ENCODE peak calls at places on chromosomes 4 and X, in six cellular contexts. S is tibial nerve, H is body of pancreas, Z is suprapubic skin, F is M059J, L is brain microvascular endothelial cell. N is an unnamed sample.

GRCh38 chr4:74005528-74005927 is 7.1 kb upstream of the CXCL5 start:
- DNase-seq in S (no peak), H (no peak), Z (no peak), F (peak), L (no peak), N (no peak)

GRCh38 chrX:102746134-102746584 is 25.6 kb downstream of the GPRASP3 start:
- DNase-seq in S (no peak), H (peak), Z (peak), F (no peak), L (no peak), N (no peak)

GRCh38 chrX:97332963-97333362 is 449.3 kb downstream of the RPA4 start:
- DNase-seq in S (no peak), H (no peak), Z (no peak), F (no peak), L (peak), N (no peak)

GRCh38 chr4:33160126-33160525 is 2440.0 kb downstream of the PCDH7 start:
- DNase-seq in S (no peak), H (no peak), Z (no peak), F (peak), L (peak), N (no peak)

GRCh38 chr4:21697583-21697982 is 251.0 kb downstream of the KCNIP4 start:
- DNase-seq in S (no peak), H (peak), Z (no peak), F (peak), L (peak), N (peak)

GRCh38 chr4:113683143-113683542 is 78.4 kb downstream of the CAMK2D start:
- DNase-seq in S (no peak), H (no peak), Z (no peak), F (no peak), L (no peak), N (no peak)

GRCh38 chr4:14218641-14219040 is 591.1 kb upstream of the BOD1L1 start:
- DNase-seq in S (peak), H (peak), Z (no peak), F (no peak), L (no peak), N (peak)

GRCh38 chr4:110830461-110830860 is 207.6 kb upstream of the PITX2 start:
- DNase-seq in S (no peak), H (no peak), Z (no peak), F (no peak), L (no peak), N (no peak)

GRCh38 chrX:113800955-113801354 is 782.9 kb upstream of the HTR2C start:
- DNase-seq in S (no peak), H (no peak), Z (no peak), F (no peak), L (no peak), N (no peak)

GRCh38 chr4:40055379-40055872 is 1.2 kb upstream of the N4BP2 start:
- DNase-seq in S (no peak), H (no peak), Z (no peak), F (no peak), L (no peak), N (no peak)

GRCh38 chr4:40648742-40649281 is 19.1 kb upstream of the RBM47 start:
- DNase-seq in S (no peak), H (no peak), Z (no peak), F (no peak), L (no peak), N (no peak)

GRCh38 chr4:141435446-141436225 is 200.7 kb upstream of the IL15 start:
- DNase-seq in S (no peak), H (no peak), Z (no peak), F (peak), L (no peak), N (no peak)

GRCh38 chr4:145722561-145722960 is 42.6 kb downstream of the C4orf51 start:
- DNase-seq in S (no peak), H (no peak), Z (no peak), F (peak), L (no peak), N (no peak)

N was measured in occipital lobe.